ENCODE peak calls at places on chromosome 4, in seven cellular contexts. C is CD4-positive, alpha-beta T cell; O is sigmoid colon; V is right cardiac atrium; L is dermis blood vessel endothelial cell; G is NCI-H146; E is NCI-H510A treated with DMSO at 0.1 percent for 48 hours. N is an unnamed sample.

GRCh38 chr4:27000122-27000521 is 139.5 kb downstream of the STIM2 start:
- DNase-seq in L (no peak), O (no peak), V (no peak), G (no peak), C (no peak), E (no peak), N (peak; percentile 42)

GRCh38 chr4:165972747-165973146 is 99.7 kb downstream of the TLL1 start:
- DNase-seq in L (no peak), C (no peak), G (no peak), V (no peak), E (no peak), O (no peak), N (no peak)

GRCh38 chr4:132227349-132228165 is 921.5 kb upstream of the PCDH10 start:
- DNase-seq in O (no peak), L (peak; percentile 2), E (no peak), V (peak; percentile 23), G (peak; percentile 48), C (no peak), N (peak; percentile 1)

GRCh38 chr4:151811403-151811802 is 50.6 kb upstream of the GATB start:
- DNase-seq in E (no peak), C (no peak), L (no peak), G (peak; percentile 6), O (no peak), V (no peak), N (no peak)

GRCh38 chr4:142416711-142417275 is 429.3 kb downstream of the INPP4B start:
- DNase-seq in V (no peak), L (peak; percentile 35), C (no peak), E (no peak), O (no peak), G (no peak), N (peak; percentile 46)

GRCh38 chr4:17111959-17112659 is 213.7 kb upstream of the LDB2 start:
- DNase-seq in G (no peak), O (no peak), L (peak; percentile 50), E (no peak), C (no peak), V (no peak), N (no peak)

GRCh38 chr4:174157106-174157607 is 126.3 kb downstream of the FBXO8 start:
- DNase-seq in C (no peak), O (no peak), E (no peak), G (no peak), V (no peak), L (no peak), N (no peak)

GRCh38 chr4:6620891-6621555 is 19.5 kb upstream of the MRFAP1 start:
- DNase-seq in L (no peak), E (no peak), V (no peak), C (no peak), O (peak; percentile 44), G (no peak), N (no peak)

GRCh38 chr4:100962698-100963097 is 384.6 kb downstream of the PPP3CA start:
- DNase-seq in C (no peak), L (no peak), G (no peak), O (no peak), V (no peak), E (no peak), N (no peak)

GRCh38 chr4:65918217-65918616 is 247.9 kb upstream of the EPHA5 start:
- DNase-seq in L (no peak), V (no peak), C (no peak), O (no peak), G (no peak), E (peak; percentile 8), N (no peak)

GRCh38 chr4:181877329-181877848 is 365.8 kb upstream of the TENM3 start:
- DNase-seq in C (no peak), O (no peak), G (no peak), V (no peak), E (no peak), L (no peak), N (no peak)

GRCh38 chr4:28555851-28556250 is 1695.2 kb downstream of the STIM2 start:
- DNase-seq in E (no peak), L (no peak), V (no peak), C (no peak), O (no peak), G (no peak), N (no peak)

GRCh38 chr4:29046166-29046565 is 1674.0 kb upstream of the PCDH7 start:
- DNase-seq in C (no peak), O (no peak), V (no peak), L (no peak), G (no peak), E (no peak), N (no peak)

GRCh38 chr4:61200991-61201526 is 933 bp downstream of the ADGRL3 start:
- DNase-seq in E (peak; percentile 26), C (no peak), O (no peak), V (peak; percentile 55), G (peak; percentile 74), L (no peak), N (no peak)

GRCh38 chr4:143431526-143432257 is 81.8 kb upstream of the SMARCA5 start:
- DNase-seq in G (no peak), V (no peak), E (no peak), C (no peak), O (no peak), L (no peak), N (no peak)

GRCh38 chr4:186685744-186686143 is 37.9 kb downstream of the FAT1 start:
- DNase-seq in G (no peak), C (no peak), E (no peak), L (no peak), O (no peak), V (no peak), N (no peak)

GRCh38 chr4:106893395-106893881 is 142.7 kb downstream of the DKK2 start:
- DNase-seq in O (no peak), V (no peak), E (no peak), G (no peak), C (no peak), L (no peak), N (no peak)

GRCh38 chr4:159296061-159296460 is 193.2 kb downstream of the RAPGEF2 start:
- DNase-seq in V (no peak), L (peak; percentile 49), O (no peak), E (no peak), G (no peak), C (no peak), N (no peak)

GRCh38 chr4:90246841-90247240 is 119.6 kb downstream of the CCSER1 start:
- DNase-seq in G (no peak), V (no peak), E (no peak), O (no peak), C (no peak), L (no peak), N (no peak)

GRCh38 chr4:3035249-3035648 is 39.1 kb downstream of the HTT-AS start:
- DNase-seq in C (no peak), L (no peak), V (no peak), O (no peak), G (no peak), E (no peak), N (no peak)

GRCh38 chr4:110480031-110480549 is 4.1 kb downstream of the ENPEP start:
- DNase-seq in L (no peak), G (no peak), O (no peak), E (no peak), V (no peak), C (no peak), N (no peak)

GRCh38 chr4:187474238-187474637 is 521.3 kb upstream of the ZFP42 start:
- DNase-seq in O (no peak), V (no peak), G (no peak), L (no peak), C (no peak), E (no peak), N (no peak)

GRCh38 chr4:144894525-144894924 is 203.5 kb downstream of the ANAPC10 start:
- DNase-seq in E (no peak), V (no peak), L (no peak), G (no peak), O (no peak), C (no peak), N (no peak)

GRCh38 chr4:4837921-4838601 is 21.4 kb upstream of the MSX1 start:
- DNase-seq in C (no peak), V (no peak), E (no peak), L (no peak), O (no peak), G (no peak), N (no peak)

GRCh38 chr4:25454491-25454890 is 77.4 kb downstream of the ANAPC4 start:
- DNase-seq in L (no peak), G (no peak), C (no peak), V (no peak), O (no peak), E (no peak), N (no peak)

GRCh38 chr4:137363496-137363895 is 168.8 kb downstream of the PCDH18 start:
- DNase-seq in V (no peak), G (no peak), L (no peak), E (no peak), O (no peak), C (no peak), N (no peak)

GRCh38 chr4:122224348-122224747 is 72.2 kb downstream of the BLTP1 start:
- DNase-seq in E (no peak), G (peak; percentile 76), L (peak; percentile 39), O (no peak), C (no peak), V (no peak), N (peak; percentile 5)

GRCh38 chr4:42865572-42866189 is 26.8 kb upstream of the GRXCR1 start:
- DNase-seq in L (peak; percentile 72), E (peak; percentile 55), V (no peak), O (no peak), C (peak; percentile 4), G (peak; percentile 25), N (peak; percentile 36)

GRCh38 chr4:1204828-1205591 is 32.6 kb upstream of the SPON2 start:
- DNase-seq in C (no peak), O (peak; percentile 64), L (no peak), V (peak; percentile 68), E (no peak), G (no peak), N (no peak)

GRCh38 chr4:17126306-17126978 is 228.0 kb upstream of the LDB2 start:
- DNase-seq in L (no peak), C (no peak), V (no peak), G (no peak), E (no peak), O (no peak), N (no peak)